ENCODE peak calls at places on chromosomes 13 and 19, in four cellular contexts. M is GM23248, I is neural progenitor cell, K is H1. F is an unnamed sample.

GRCh38 chr19:53870485-53870844 is 2.8 kb downstream of the MYADM start:
- DNase-seq in I (peak), M (no peak), K (no peak), F (no peak)

GRCh38 chr13:111398715-111399299 is 78.4 kb downstream of the TEX29 start:
- DNase-seq in K (no peak), I (no peak), M (no peak), F (no peak)

GRCh38 chr13:42814868-42815267 is 33.5 kb downstream of the FAM216B start:
- DNase-seq in M (peak), I (no peak), K (no peak), F (no peak)

GRCh38 chr13:42762251-42762650 is 19.1 kb upstream of the FAM216B start:
- DNase-seq in M (no peak), I (no peak), K (no peak), F (peak)

GRCh38 chr13:87459419-87459818 is 211.8 kb upstream of the SLITRK5 start:
- DNase-seq in M (no peak), I (no peak), K (no peak), F (no peak)

GRCh38 chr19:58549664-58550361 is 5.1 kb downstream of the CHMP2A start:
- DNase-seq in K (no peak), M (no peak), I (no peak), F (no peak)

GRCh38 chr13:77565635-77566034 is 30.1 kb downstream of the SCEL start:
- DNase-seq in K (no peak), M (peak), I (peak), F (no peak)

GRCh38 chr13:30737511-30738342 is 2.4 kb downstream of the ALOX5AP start:
- DNase-seq in K (no peak), M (no peak), I (no peak), F (no peak)

GRCh38 chr13:106565127-106565775 is 2.7 kb downstream of the ARGLU1 start:
- DNase-seq in K (no peak), M (no peak), I (peak), F (no peak)

GRCh38 chr13:24670927-24671326 is 9.3 kb upstream of the ATP12A start:
- DNase-seq in I (peak), M (peak), K (no peak), F (no peak)

GRCh38 chr13:96822900-96823299 is 171.4 kb downstream of the OXGR1 start:
- DNase-seq in I (peak), M (peak), K (no peak), F (no peak)

GRCh38 chr13:25654332-25654731 is 282.6 kb downstream of the ATP8A2 start:
- DNase-seq in K (no peak), M (no peak), I (no peak), F (no peak)

GRCh38 chr13:111043575-111043982 is 71.5 kb upstream of the ARHGEF7 start:
- DNase-seq in K (peak), M (peak), I (no peak), F (no peak)

GRCh38 chr13:39107484-39108040 is 69.3 kb downstream of the NHLRC3 start:
- DNase-seq in K (no peak), I (no peak), M (no peak), F (no peak)

GRCh38 chr19:36528921-36529518 is 949 bp upstream of the ZNF260 start:
- DNase-seq in M (peak), K (peak), I (peak), F (no peak)

GRCh38 chr19:2385053-2385721 is 25.1 kb downstream of the TMPRSS9 start:
- DNase-seq in I (peak), M (peak), K (peak), F (peak)

GRCh38 chr19:4636151-4636717 is 3.1 kb upstream of the TNFAIP8L1 start:
- DNase-seq in M (peak), K (peak), I (peak), F (no peak)

GRCh38 chr13:55664178-55664577 is 1476.5 kb upstream of the PRR20A start:
- DNase-seq in M (no peak), I (no peak), K (no peak), F (no peak)

GRCh38 chr13:78875792-78876580 is 217.0 kb upstream of the OBI1 start:
- DNase-seq in M (no peak), K (peak), I (peak), F (no peak)

GRCh38 chr13:26923824-26924605 is 163.4 kb upstream of the GPR12 start:
- DNase-seq in K (no peak), I (no peak), M (peak), F (no peak)

GRCh38 chr19:4976412-4977298 is 7.7 kb downstream of the KDM4B start:
- DNase-seq in M (peak), I (peak), K (peak), F (peak)

GRCh38 chr19:42326969-42327368 is 1.5 kb downstream of the MEGF8 start:
- DNase-seq in M (no peak), I (no peak), K (no peak), F (no peak)
- H3K9ac ChIP-seq in M (peak), I (no peak), K (no peak), F (no peak)

DNA sequence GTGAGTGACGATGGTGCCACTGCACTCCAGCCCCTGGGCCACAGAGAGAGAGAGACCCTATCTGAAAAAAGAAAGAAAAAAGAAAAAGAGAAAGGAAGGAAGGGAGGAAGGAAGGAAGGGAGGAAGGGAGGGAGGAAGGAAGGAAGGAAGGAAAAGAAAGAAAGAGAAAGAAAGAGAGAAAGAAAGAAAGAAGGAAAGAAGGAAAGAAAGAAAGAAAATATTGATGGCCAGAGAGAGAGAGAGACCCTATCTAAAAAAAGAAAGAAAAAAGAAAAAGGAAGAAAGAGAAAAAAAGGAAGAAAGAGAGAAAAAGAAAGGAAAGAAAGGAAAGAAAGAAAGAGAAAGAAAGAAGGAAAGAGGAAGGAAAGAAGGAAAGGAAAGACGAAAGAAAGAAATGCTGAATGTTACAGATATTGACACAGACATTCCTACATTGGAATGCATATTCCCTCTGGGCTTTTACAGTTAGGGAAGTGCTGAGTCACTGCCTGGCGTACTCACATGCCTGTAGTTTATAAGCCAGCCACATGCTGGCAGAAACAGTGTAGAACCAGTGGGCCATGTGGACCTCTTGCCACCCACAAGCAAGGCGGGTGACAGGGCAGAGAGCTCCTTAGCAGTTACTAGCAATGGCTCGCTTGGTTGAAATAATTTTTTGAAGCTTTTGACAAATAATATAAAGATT is 34.6 kb upstream of the SLC46A3 start:
- DNase-seq in M (peak), K (peak), I (no peak), F (peak)
- H3K9ac ChIP-seq in M (peak), K (no peak), I (no peak), F (no peak)

DNA sequence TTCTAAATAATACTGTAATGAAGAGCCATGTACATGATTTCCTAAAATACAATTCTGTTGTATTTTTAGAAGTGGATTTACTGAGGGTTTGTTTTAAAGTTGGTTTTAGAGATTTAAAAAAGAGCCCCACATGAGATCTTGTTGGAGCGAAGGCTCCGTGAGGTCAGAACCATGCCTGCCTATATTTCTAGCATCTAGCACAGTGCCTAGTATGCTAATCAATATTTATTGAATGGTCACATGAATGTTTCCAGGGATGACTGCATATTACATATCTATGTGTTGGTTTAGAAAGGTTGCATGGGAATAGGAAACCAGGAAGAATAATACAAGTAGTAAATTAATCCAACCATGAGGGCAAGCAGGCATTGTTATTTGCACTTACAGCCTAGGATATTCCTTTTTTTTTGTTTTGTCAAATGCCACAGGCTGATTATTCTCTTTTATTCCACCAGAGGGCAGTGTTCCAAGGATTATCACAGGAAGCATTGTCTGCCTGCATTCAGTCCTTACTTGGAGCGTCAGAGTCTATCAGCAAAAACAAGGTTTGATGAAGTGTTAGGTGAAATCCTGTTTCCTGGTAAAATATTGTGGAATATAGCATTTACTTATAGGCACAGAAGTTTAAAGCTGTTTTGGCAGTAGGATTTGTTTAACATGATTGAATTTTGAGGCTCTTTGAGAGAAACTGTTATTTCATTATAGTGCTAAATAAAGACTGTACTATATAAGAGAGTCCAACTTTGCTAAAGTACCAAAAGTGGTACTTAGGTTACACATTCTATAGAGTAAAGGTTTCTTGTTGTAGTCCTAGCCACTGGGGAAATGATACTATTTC is 46.8 kb downstream of the COG3 start:
- DNase-seq in M (peak), I (peak), K (no peak), F (peak)
- H3K9ac ChIP-seq in M (peak), I (no peak), K (no peak), F (no peak)

DNA sequence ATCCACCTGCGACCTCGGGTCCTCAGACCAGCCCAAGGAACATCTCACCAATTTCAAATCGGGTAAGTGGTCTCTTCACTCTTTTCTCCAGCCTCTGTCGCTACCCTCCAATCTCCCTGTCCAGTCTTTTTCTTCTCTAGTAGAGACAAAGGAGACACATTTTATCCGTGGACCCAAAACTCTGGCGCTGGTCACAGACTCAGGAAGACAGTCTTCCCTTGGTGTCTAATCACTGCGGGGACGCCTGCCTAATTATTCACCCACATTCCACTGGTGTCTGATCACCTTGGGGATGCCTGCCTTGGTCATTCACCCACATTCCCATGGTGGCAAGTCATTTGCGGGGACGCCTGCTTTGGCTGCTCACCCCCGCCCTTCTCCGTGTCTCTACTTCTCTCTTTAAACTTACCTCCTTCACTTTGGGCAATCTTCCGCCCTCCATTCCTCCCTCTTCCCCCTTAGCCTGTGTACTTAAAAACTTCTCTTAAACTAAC is 13.9 kb upstream of the OR10H1 start:
- DNase-seq in K (no peak), M (no peak), I (no peak), F (no peak)
- H3K9ac ChIP-seq in K (no peak), M (no peak), I (no peak), F (peak)

DNA sequence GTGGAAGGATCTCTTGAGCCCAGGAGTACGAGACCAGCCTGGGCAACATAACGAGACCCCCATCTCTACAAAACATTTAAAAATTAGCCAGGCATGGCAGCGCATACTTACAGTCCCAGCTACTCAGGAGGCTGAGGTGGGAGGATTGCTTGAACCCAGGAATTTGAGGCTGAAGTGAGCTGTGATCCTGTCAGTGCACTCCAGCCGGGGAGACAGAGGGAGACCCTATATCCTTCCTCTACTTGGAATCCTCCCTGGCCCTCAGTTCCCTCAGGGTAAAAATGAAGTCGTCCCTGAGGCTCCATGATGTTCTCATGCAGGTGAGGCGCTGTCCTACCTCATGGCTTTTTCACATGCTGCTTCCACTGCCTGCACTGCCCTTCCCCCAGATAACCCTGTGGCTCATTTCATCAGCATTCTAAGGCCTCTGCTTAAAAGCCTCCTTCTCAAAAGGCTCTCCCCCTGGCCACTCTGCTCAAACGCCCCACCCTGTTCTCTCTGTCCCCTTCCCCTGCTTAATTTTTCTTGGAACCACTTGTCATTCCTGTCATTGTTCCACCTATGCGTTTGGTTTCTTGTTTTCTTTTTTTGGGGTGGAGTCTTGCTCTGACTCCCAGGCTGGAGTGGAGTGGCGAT is 19.2 kb downstream of the DNM2 start:
- DNase-seq in K (no peak), I (no peak), M (no peak), F (no peak)
- H3K9ac ChIP-seq in K (no peak), I (no peak), M (no peak), F (no peak)

GRCh38 chr13:99374994-99375805 is 68.0 kb upstream of the GPR183 start:
- DNase-seq in K (peak), M (no peak), I (no peak), F (no peak)

GRCh38 chr13:99376132-99376531 is 68.9 kb upstream of the GPR183 start:
- DNase-seq in K (peak), M (no peak), I (no peak), F (no peak)

GRCh38 chr13:99374169-99374991 is 67.2 kb upstream of the GPR183 start:
- DNase-seq in I (no peak), K (no peak), M (no peak), F (no peak)

GRCh38 chr13:99376924-99377323 is 69.7 kb upstream of the GPR183 start:
- DNase-seq in I (no peak), M (no peak), K (peak), F (no peak)

GRCh38 chr13:99375806-99376080 is 68.5 kb upstream of the GPR183 start:
- DNase-seq in I (no peak), K (peak), M (no peak), F (no peak)
- H3K9ac ChIP-seq in I (no peak), K (no peak), M (no peak), F (no peak)

DNA sequence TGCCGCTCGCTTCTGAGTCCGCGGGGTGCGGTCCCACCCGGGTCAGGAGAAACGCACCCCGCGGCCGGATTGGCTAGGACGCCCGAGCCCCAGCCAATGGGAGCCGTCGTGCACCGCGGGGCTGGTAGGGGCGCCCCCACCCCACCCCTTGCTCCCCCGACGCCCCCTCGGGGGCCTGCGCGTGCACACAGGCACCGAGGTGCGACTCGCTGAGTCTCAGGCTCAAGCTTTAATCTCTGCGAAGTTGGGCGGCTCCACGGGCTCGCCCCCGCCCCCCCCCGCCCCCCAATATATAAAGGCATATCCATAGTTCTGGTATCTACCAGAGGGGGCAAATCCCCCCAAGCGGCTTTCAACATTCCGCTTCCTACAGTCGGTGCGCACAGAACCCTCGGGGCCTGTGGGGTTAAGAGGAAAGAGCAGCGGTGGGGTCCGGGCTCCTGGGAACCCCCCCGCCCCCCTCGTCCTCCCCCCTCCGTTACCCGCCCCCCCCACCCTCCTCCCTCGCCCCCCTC is at the start of gene COX6B2:
- DNase-seq in M (no peak), K (no peak), I (peak), F (no peak)
- H3K9ac ChIP-seq in M (peak), K (no peak), I (no peak), F (peak)

GRCh38 chr19:12676928-12677327 is 4.8 kb downstream of the DHPS start:
- DNase-seq in M (no peak), I (no peak), K (no peak), F (no peak)

GRCh38 chr19:12676384-12676792 is 5.3 kb downstream of the DHPS start:
- DNase-seq in K (peak), I (peak), M (peak), F (peak)

GRCh38 chr19:12681074-12681987 is at the start of gene DHPS:
- DNase-seq in I (peak), K (peak), M (peak), F (peak)

GRCh38 chr19:12675940-12676339 is 5.7 kb downstream of the DHPS start:
- DNase-seq in I (no peak), M (no peak), K (no peak), F (no peak)

DNA sequence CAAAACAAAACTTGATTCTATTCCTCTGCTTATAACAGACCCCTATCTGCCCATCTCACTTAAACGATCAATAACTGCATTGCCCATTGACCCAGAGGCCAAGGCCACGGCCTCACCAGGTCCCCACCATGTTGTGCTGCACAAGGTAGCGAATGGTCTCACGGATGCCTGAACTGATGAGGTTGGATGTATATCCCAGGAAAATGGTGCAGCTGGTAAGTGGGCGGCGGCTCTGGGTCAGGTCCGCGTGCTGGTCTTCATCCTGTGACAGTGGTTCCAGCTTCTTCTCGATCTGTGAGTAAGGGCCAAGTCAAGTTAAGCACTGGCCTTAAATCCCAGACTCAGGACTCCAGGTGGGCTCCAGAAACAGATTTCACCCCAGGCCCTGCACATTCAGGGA is 1.6 kb downstream of the DHPS start:
- DNase-seq in M (no peak), I (no peak), K (no peak), F (no peak)
- H3K9ac ChIP-seq in M (no peak), I (no peak), K (no peak), F (no peak)

F was measured in keratinocyte.